ENCODE peak calls at places on chromosomes 12 and 14, in ten cellular contexts. One of them, this sample, is unnamed.

GRCh38 chr12:51341259-51342007 is 5.0 kb downstream of the CELA1 start:
- DNase-seq in left lung: peak; percentile 65
- DNase-seq in small intestine: peak; percentile 85
- DNase-seq in aorta: no peak
- DNase-seq in upper lobe of right lung: no peak
- DNase-seq in psoas muscle: peak; percentile 41
- DNase-seq in K562: peak; percentile 71
- DNase-seq in tibial artery: peak; percentile 73
- DNase-seq in CD8-positive, alpha-beta memory T cell: peak; percentile 76
- DNase-seq in IMR-90: peak; percentile 64
- DNase-seq in this sample: peak; percentile 55

GRCh38 chr12:110647669-110648068 is 33.7 kb downstream of the TCTN1 start:
- DNase-seq in left lung: no peak
- DNase-seq in small intestine: no peak
- DNase-seq in aorta: no peak
- DNase-seq in upper lobe of right lung: no peak
- DNase-seq in psoas muscle: no peak
- DNase-seq in K562: no peak
- DNase-seq in tibial artery: peak; percentile 13
- DNase-seq in CD8-positive, alpha-beta memory T cell: peak; percentile 50
- DNase-seq in IMR-90: no peak
- DNase-seq in this sample: no peak

GRCh38 chr12:53345486-53346195 is 9.5 kb upstream of the SP7 start:
- DNase-seq in left lung: no peak
- DNase-seq in small intestine: no peak
- DNase-seq in aorta: no peak
- DNase-seq in upper lobe of right lung: no peak
- DNase-seq in psoas muscle: peak; percentile 56
- DNase-seq in K562: no peak
- DNase-seq in tibial artery: no peak
- DNase-seq in CD8-positive, alpha-beta memory T cell: no peak
- DNase-seq in IMR-90: no peak
- DNase-seq in this sample: peak; percentile 60

GRCh38 chr12:78209851-78210493 is 379.3 kb downstream of the NAV3 start:
- DNase-seq in left lung: no peak
- DNase-seq in small intestine: no peak
- DNase-seq in aorta: no peak
- DNase-seq in upper lobe of right lung: no peak
- DNase-seq in psoas muscle: no peak
- DNase-seq in K562: no peak
- DNase-seq in tibial artery: no peak
- DNase-seq in CD8-positive, alpha-beta memory T cell: no peak
- DNase-seq in IMR-90: peak; percentile 21
- DNase-seq in this sample: peak; percentile 82

GRCh38 chr12:132066345-132066685 is 77.8 kb downstream of the DDX51 start:
- DNase-seq in left lung: no peak
- DNase-seq in small intestine: peak; percentile 31
- DNase-seq in aorta: no peak
- DNase-seq in upper lobe of right lung: no peak
- DNase-seq in psoas muscle: no peak
- DNase-seq in K562: no peak
- DNase-seq in tibial artery: no peak
- DNase-seq in CD8-positive, alpha-beta memory T cell: peak; percentile 33
- DNase-seq in IMR-90: no peak
- DNase-seq in this sample: no peak

GRCh38 chr14:67420102-67420739 is 8.3 kb upstream of the PLEK2 start:
- DNase-seq in left lung: no peak
- DNase-seq in small intestine: peak; percentile 62
- DNase-seq in aorta: peak; percentile 50
- DNase-seq in upper lobe of right lung: no peak
- DNase-seq in psoas muscle: no peak
- DNase-seq in K562: peak; percentile 56
- DNase-seq in tibial artery: no peak
- DNase-seq in CD8-positive, alpha-beta memory T cell: peak; percentile 6
- DNase-seq in IMR-90: no peak
- DNase-seq in this sample: no peak

GRCh38 chr12:116172224-116172849 is 105.2 kb downstream of the MED13L start:
- DNase-seq in left lung: no peak
- DNase-seq in small intestine: no peak
- DNase-seq in aorta: no peak
- DNase-seq in upper lobe of right lung: no peak
- DNase-seq in psoas muscle: no peak
- DNase-seq in K562: peak; percentile 18
- DNase-seq in tibial artery: no peak
- DNase-seq in CD8-positive, alpha-beta memory T cell: no peak
- DNase-seq in IMR-90: no peak
- DNase-seq in this sample: no peak

GRCh38 chr14:31090872-31091764 is 64.9 kb upstream of the STRN3 start:
- DNase-seq in left lung: no peak
- DNase-seq in small intestine: peak; percentile 69
- DNase-seq in aorta: no peak
- DNase-seq in upper lobe of right lung: no peak
- DNase-seq in psoas muscle: no peak
- DNase-seq in K562: no peak
- DNase-seq in tibial artery: no peak
- DNase-seq in CD8-positive, alpha-beta memory T cell: no peak
- DNase-seq in IMR-90: peak; percentile 97
- DNase-seq in this sample: peak; percentile 95

GRCh38 chr12:113950873-113951272 is 15.3 kb downstream of the RBM19 start:
- DNase-seq in left lung: no peak
- DNase-seq in small intestine: no peak
- DNase-seq in aorta: no peak
- DNase-seq in upper lobe of right lung: no peak
- DNase-seq in psoas muscle: no peak
- DNase-seq in K562: no peak
- DNase-seq in tibial artery: no peak
- DNase-seq in CD8-positive, alpha-beta memory T cell: no peak
- DNase-seq in IMR-90: no peak
- DNase-seq in this sample: no peak

GRCh38 chr12:26278666-26279065 is 83.3 kb downstream of the SSPN start:
- DNase-seq in left lung: no peak
- DNase-seq in small intestine: no peak
- DNase-seq in aorta: no peak
- DNase-seq in upper lobe of right lung: no peak
- DNase-seq in psoas muscle: no peak
- DNase-seq in K562: no peak
- DNase-seq in tibial artery: no peak
- DNase-seq in CD8-positive, alpha-beta memory T cell: no peak
- DNase-seq in IMR-90: no peak
- DNase-seq in this sample: no peak

GRCh38 chr12:108424026-108424425 is 84.9 kb upstream of the CMKLR1 start:
- DNase-seq in left lung: no peak
- DNase-seq in small intestine: no peak
- DNase-seq in aorta: no peak
- DNase-seq in upper lobe of right lung: no peak
- DNase-seq in psoas muscle: no peak
- DNase-seq in K562: no peak
- DNase-seq in tibial artery: no peak
- DNase-seq in CD8-positive, alpha-beta memory T cell: no peak
- DNase-seq in IMR-90: no peak
- DNase-seq in this sample: no peak

GRCh38 chr12:91974541-91974940 is 171.1 kb downstream of the BTG1 start:
- DNase-seq in left lung: no peak
- DNase-seq in small intestine: no peak
- DNase-seq in aorta: no peak
- DNase-seq in upper lobe of right lung: no peak
- DNase-seq in psoas muscle: no peak
- DNase-seq in K562: no peak
- DNase-seq in tibial artery: no peak
- DNase-seq in CD8-positive, alpha-beta memory T cell: no peak
- DNase-seq in IMR-90: peak; percentile 86
- DNase-seq in this sample: peak; percentile 34

GRCh38 chr14:83196235-83196634 is 1662.6 kb upstream of the SEL1L start:
- DNase-seq in left lung: no peak
- DNase-seq in small intestine: no peak
- DNase-seq in aorta: no peak
- DNase-seq in upper lobe of right lung: no peak
- DNase-seq in psoas muscle: no peak
- DNase-seq in K562: no peak
- DNase-seq in tibial artery: no peak
- DNase-seq in CD8-positive, alpha-beta memory T cell: no peak
- DNase-seq in IMR-90: peak; percentile 47
- DNase-seq in this sample: peak; percentile 36

GRCh38 chr14:52833891-52834290 is 42.5 kb upstream of the GNPNAT1 start:
- DNase-seq in left lung: no peak
- DNase-seq in small intestine: no peak
- DNase-seq in aorta: no peak
- DNase-seq in upper lobe of right lung: no peak
- DNase-seq in psoas muscle: no peak
- DNase-seq in K562: no peak
- DNase-seq in tibial artery: no peak
- DNase-seq in CD8-positive, alpha-beta memory T cell: no peak
- DNase-seq in IMR-90: no peak
- DNase-seq in this sample: no peak

GRCh38 chr12:112942572-112942971 is 4.3 kb downstream of the OAS3 start:
- DNase-seq in left lung: no peak
- DNase-seq in small intestine: no peak
- DNase-seq in aorta: no peak
- DNase-seq in upper lobe of right lung: no peak
- DNase-seq in psoas muscle: no peak
- DNase-seq in K562: no peak
- DNase-seq in tibial artery: no peak
- DNase-seq in CD8-positive, alpha-beta memory T cell: no peak
- DNase-seq in IMR-90: no peak
- DNase-seq in this sample: no peak

GRCh38 chr12:124517260-124518050 is 50.0 kb downstream of the NCOR2 start:
- DNase-seq in left lung: peak; percentile 75
- DNase-seq in small intestine: peak; percentile 48
- DNase-seq in aorta: peak; percentile 93
- DNase-seq in upper lobe of right lung: peak; percentile 86
- DNase-seq in psoas muscle: peak; percentile 69
- DNase-seq in K562: no peak
- DNase-seq in tibial artery: peak; percentile 95
- DNase-seq in CD8-positive, alpha-beta memory T cell: no peak
- DNase-seq in IMR-90: peak; percentile 38
- DNase-seq in this sample: no peak

DNA sequence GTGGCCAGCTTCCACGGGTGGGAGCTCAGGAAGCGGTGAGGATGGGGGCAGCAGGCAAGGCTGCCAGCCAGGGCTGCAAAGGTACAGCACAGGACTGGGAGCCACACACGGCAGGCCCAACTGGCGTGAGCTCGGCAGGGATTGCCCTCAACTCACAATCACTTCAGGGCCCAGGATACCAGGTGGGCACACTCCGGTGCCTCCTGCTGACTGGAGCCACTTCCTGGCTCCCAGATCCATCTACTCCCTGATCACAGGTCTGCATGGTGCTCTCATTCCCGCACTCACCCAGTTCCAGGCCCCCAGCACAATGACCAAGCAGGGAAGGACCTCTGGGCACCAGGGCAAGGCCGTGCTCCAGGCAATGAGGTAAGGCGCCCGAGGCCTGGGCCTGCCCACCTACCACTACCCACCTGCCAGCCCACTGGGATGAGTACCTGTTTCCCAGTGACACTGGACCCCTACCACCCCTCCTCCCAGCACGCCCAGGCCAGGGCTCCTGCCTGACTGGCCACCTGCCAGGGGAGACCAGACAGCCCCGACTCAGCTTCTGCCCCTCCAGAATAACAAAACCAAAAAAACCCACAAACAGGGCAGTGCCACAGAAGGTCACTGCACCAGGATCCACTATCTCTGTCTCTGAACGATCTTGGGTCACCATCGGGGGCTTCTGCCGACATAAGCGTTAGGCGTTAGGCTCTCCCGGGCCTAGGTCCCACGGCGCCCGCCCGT is 1.8 kb downstream of the JAG2 start:
- DNase-seq in left lung: no peak
- DNase-seq in small intestine: no peak
- DNase-seq in aorta: no peak
- DNase-seq in upper lobe of right lung: no peak
- DNase-seq in psoas muscle: no peak
- DNase-seq in K562: no peak
- DNase-seq in tibial artery: no peak
- DNase-seq in CD8-positive, alpha-beta memory T cell: no peak
- DNase-seq in IMR-90: no peak
- DNase-seq in this sample: no peak
- H3K4me3 ChIP-seq in left lung: peak overlapping the region; percentile 25
- H3K4me3 ChIP-seq in small intestine: no peak overlapping the region
- H3K4me3 ChIP-seq in aorta: no peak overlapping the region
- H3K4me3 ChIP-seq in upper lobe of right lung: peak overlapping the region; percentile 16
- H3K4me3 ChIP-seq in psoas muscle: peak overlapping the region; percentile 40
- H3K4me3 ChIP-seq in K562: peak overlapping the region; percentile 39
- H3K4me3 ChIP-seq in tibial artery: no peak overlapping the region
- H3K4me3 ChIP-seq in CD8-positive, alpha-beta memory T cell: no peak overlapping the region
- H3K4me3 ChIP-seq in IMR-90: no peak overlapping the region
- H3K4me3 ChIP-seq in this sample: no peak overlapping the region

DNA sequence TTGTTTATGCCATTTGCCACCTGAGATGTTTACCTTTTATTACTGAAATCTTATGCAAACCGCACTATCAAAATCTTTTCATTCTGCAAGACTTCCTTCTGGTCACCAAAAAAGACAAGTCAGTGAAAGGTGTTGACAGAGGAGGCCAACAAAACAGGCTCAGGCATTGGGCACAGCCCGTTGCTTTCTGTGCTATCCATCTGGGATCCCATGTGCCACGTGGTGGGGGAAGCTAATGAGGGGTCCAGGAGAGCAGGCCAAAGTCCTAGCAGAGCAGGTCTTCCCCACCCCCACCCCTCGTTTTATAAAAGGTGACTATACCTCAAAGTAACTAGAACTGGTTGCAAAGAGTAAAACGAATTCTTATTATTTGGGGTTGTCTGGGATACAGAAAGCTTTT is 1.2 kb downstream of the ALDH1L2 start:
- DNase-seq in left lung: no peak
- DNase-seq in small intestine: no peak
- DNase-seq in aorta: no peak
- DNase-seq in upper lobe of right lung: no peak
- DNase-seq in psoas muscle: no peak
- DNase-seq in K562: no peak
- DNase-seq in tibial artery: no peak
- DNase-seq in CD8-positive, alpha-beta memory T cell: no peak
- DNase-seq in IMR-90: no peak
- DNase-seq in this sample: peak; percentile 24
- H3K4me3 ChIP-seq in left lung: peak overlapping the region; percentile 42
- H3K4me3 ChIP-seq in small intestine: no peak overlapping the region
- H3K4me3 ChIP-seq in aorta: no peak overlapping the region
- H3K4me3 ChIP-seq in upper lobe of right lung: peak overlapping the region; percentile 59
- H3K4me3 ChIP-seq in psoas muscle: peak overlapping the region; percentile 70
- H3K4me3 ChIP-seq in K562: peak overlapping the region; percentile 57
- H3K4me3 ChIP-seq in tibial artery: peak overlapping the region; percentile 60
- H3K4me3 ChIP-seq in CD8-positive, alpha-beta memory T cell: no peak overlapping the region
- H3K4me3 ChIP-seq in IMR-90: peak overlapping the region; percentile 59
- H3K4me3 ChIP-seq in this sample: peak overlapping the region; percentile 79

GRCh38 chr12:88417531-88417930 is 162.7 kb downstream of the KITLG start:
- DNase-seq in left lung: no peak
- DNase-seq in small intestine: no peak
- DNase-seq in aorta: no peak
- DNase-seq in upper lobe of right lung: no peak
- DNase-seq in psoas muscle: no peak
- DNase-seq in K562: no peak
- DNase-seq in tibial artery: no peak
- DNase-seq in CD8-positive, alpha-beta memory T cell: no peak
- DNase-seq in IMR-90: no peak
- DNase-seq in this sample: no peak
- H3K4me3 ChIP-seq in left lung: no peak overlapping the region
- H3K4me3 ChIP-seq in small intestine: no peak overlapping the region
- H3K4me3 ChIP-seq in aorta: no peak overlapping the region
- H3K4me3 ChIP-seq in upper lobe of right lung: no peak overlapping the region
- H3K4me3 ChIP-seq in psoas muscle: no peak overlapping the region
- H3K4me3 ChIP-seq in K562: no peak overlapping the region
- H3K4me3 ChIP-seq in tibial artery: no peak overlapping the region
- H3K4me3 ChIP-seq in CD8-positive, alpha-beta memory T cell: no peak overlapping the region
- H3K4me3 ChIP-seq in IMR-90: no peak overlapping the region
- H3K4me3 ChIP-seq in this sample: peak overlapping the region; percentile 46

GRCh38 chr12:28955921-28956320 is 193.2 kb upstream of the FAR2 start:
- DNase-seq in left lung: no peak
- DNase-seq in small intestine: no peak
- DNase-seq in aorta: no peak
- DNase-seq in upper lobe of right lung: no peak
- DNase-seq in psoas muscle: no peak
- DNase-seq in K562: no peak
- DNase-seq in tibial artery: no peak
- DNase-seq in CD8-positive, alpha-beta memory T cell: no peak
- DNase-seq in IMR-90: no peak
- DNase-seq in this sample: no peak
- H3K4me3 ChIP-seq in left lung: no peak overlapping the region
- H3K4me3 ChIP-seq in small intestine: no peak overlapping the region
- H3K4me3 ChIP-seq in aorta: no peak overlapping the region
- H3K4me3 ChIP-seq in upper lobe of right lung: no peak overlapping the region
- H3K4me3 ChIP-seq in psoas muscle: no peak overlapping the region
- H3K4me3 ChIP-seq in K562: no peak overlapping the region
- H3K4me3 ChIP-seq in tibial artery: no peak overlapping the region
- H3K4me3 ChIP-seq in CD8-positive, alpha-beta memory T cell: no peak overlapping the region
- H3K4me3 ChIP-seq in IMR-90: no peak overlapping the region
- H3K4me3 ChIP-seq in this sample: no peak overlapping the region

This sample was measured in foreskin fibroblast.